ENCODE peak calls at places on chromosomes 12 and 14, in ten cellular contexts. One of them, this sample, is unnamed.
A peak's percentile ranks its signal among the peaks of the same experiment; 100 is the strongest.

GRCh38 chr12:123223241-123223668 is 9.7 kb downstream of the MPHOSPH9 start:
- DNase-seq in neural progenitor cell: no peak
- DNase-seq in DND-41: peak; percentile 50
- DNase-seq in IMR-90: no peak
- DNase-seq in brain microvascular endothelial cell: no peak
- DNase-seq in bronchial epithelial cell: no peak
- DNase-seq in mucosa of descending colon: no peak
- DNase-seq in uterus: no peak
- DNase-seq in BJ: no peak
- DNase-seq in thoracic aorta: no peak
- DNase-seq in this sample: peak; percentile 32

GRCh38 chr12:6792522-6793201 is 3.3 kb downstream of the CD4 start:
- DNase-seq in brain microvascular endothelial cell: no peak
- DNase-seq in bronchial epithelial cell: no peak
- DNase-seq in thoracic aorta: no peak
- DNase-seq in neural progenitor cell: peak; percentile 49
- DNase-seq in uterus: no peak
- DNase-seq in BJ: no peak
- DNase-seq in DND-41: peak; percentile 39
- DNase-seq in mucosa of descending colon: no peak
- DNase-seq in IMR-90: peak; percentile 13
- DNase-seq in this sample: no peak

GRCh38 chr14:74964787-74965769 is 9.7 kb upstream of the PGF start:
- DNase-seq in uterus: no peak
- DNase-seq in BJ: no peak
- DNase-seq in bronchial epithelial cell: peak; percentile 71
- DNase-seq in mucosa of descending colon: no peak
- DNase-seq in brain microvascular endothelial cell: no peak
- DNase-seq in neural progenitor cell: no peak
- DNase-seq in IMR-90: peak; percentile 40
- DNase-seq in DND-41: no peak
- DNase-seq in thoracic aorta: no peak
- DNase-seq in this sample: no peak

GRCh38 chr12:57614178-57614947 is 3.1 kb downstream of the ARHGEF25 start:
- DNase-seq in neural progenitor cell: peak; percentile 41
- DNase-seq in BJ: no peak
- DNase-seq in uterus: peak; percentile 49
- DNase-seq in IMR-90: peak; percentile 15
- DNase-seq in DND-41: peak; percentile 27
- DNase-seq in bronchial epithelial cell: peak; percentile 30
- DNase-seq in mucosa of descending colon: no peak
- DNase-seq in brain microvascular endothelial cell: no peak
- DNase-seq in thoracic aorta: no peak
- DNase-seq in this sample: peak; percentile 56

GRCh38 chr12:63010698-63011097 is 75.7 kb upstream of the PPM1H start:
- DNase-seq in mucosa of descending colon: no peak
- DNase-seq in thoracic aorta: no peak
- DNase-seq in uterus: no peak
- DNase-seq in bronchial epithelial cell: no peak
- DNase-seq in neural progenitor cell: no peak
- DNase-seq in DND-41: no peak
- DNase-seq in IMR-90: no peak
- DNase-seq in BJ: no peak
- DNase-seq in brain microvascular endothelial cell: no peak
- DNase-seq in this sample: no peak

GRCh38 chr12:57603758-57604453 is 718 bp upstream of the DTX3 start:
- DNase-seq in bronchial epithelial cell: peak; percentile 67
- DNase-seq in neural progenitor cell: no peak
- DNase-seq in IMR-90: peak; percentile 39
- DNase-seq in mucosa of descending colon: no peak
- DNase-seq in BJ: peak; percentile 38
- DNase-seq in brain microvascular endothelial cell: peak; percentile 16
- DNase-seq in thoracic aorta: peak; percentile 43
- DNase-seq in DND-41: no peak
- DNase-seq in uterus: peak; percentile 76
- DNase-seq in this sample: no peak

GRCh38 chr12:47988073-47989022 is 15.9 kb downstream of the COL2A1 start:
- DNase-seq in IMR-90: peak; percentile 33
- DNase-seq in mucosa of descending colon: peak; percentile 10
- DNase-seq in DND-41: no peak
- DNase-seq in thoracic aorta: no peak
- DNase-seq in brain microvascular endothelial cell: no peak
- DNase-seq in neural progenitor cell: peak; percentile 93
- DNase-seq in bronchial epithelial cell: no peak
- DNase-seq in BJ: no peak
- DNase-seq in uterus: no peak
- DNase-seq in this sample: no peak

GRCh38 chr14:49634547-49635334 is at the start of gene DNAAF2:
- DNase-seq in mucosa of descending colon: peak; percentile 82
- DNase-seq in IMR-90: peak; percentile 76
- DNase-seq in uterus: peak; percentile 64
- DNase-seq in bronchial epithelial cell: peak; percentile 60
- DNase-seq in DND-41: peak; percentile 66
- DNase-seq in thoracic aorta: peak; percentile 14
- DNase-seq in neural progenitor cell: peak; percentile 87
- DNase-seq in brain microvascular endothelial cell: peak; percentile 70
- DNase-seq in BJ: no peak
- DNase-seq in this sample: no peak

GRCh38 chr12:120581998-120582397 is 796 bp upstream of the POP5 start:
- DNase-seq in BJ: no peak
- DNase-seq in DND-41: no peak
- DNase-seq in IMR-90: peak; percentile 10
- DNase-seq in bronchial epithelial cell: no peak
- DNase-seq in uterus: no peak
- DNase-seq in mucosa of descending colon: no peak
- DNase-seq in neural progenitor cell: no peak
- DNase-seq in brain microvascular endothelial cell: no peak
- DNase-seq in thoracic aorta: no peak
- DNase-seq in this sample: no peak

DNA sequence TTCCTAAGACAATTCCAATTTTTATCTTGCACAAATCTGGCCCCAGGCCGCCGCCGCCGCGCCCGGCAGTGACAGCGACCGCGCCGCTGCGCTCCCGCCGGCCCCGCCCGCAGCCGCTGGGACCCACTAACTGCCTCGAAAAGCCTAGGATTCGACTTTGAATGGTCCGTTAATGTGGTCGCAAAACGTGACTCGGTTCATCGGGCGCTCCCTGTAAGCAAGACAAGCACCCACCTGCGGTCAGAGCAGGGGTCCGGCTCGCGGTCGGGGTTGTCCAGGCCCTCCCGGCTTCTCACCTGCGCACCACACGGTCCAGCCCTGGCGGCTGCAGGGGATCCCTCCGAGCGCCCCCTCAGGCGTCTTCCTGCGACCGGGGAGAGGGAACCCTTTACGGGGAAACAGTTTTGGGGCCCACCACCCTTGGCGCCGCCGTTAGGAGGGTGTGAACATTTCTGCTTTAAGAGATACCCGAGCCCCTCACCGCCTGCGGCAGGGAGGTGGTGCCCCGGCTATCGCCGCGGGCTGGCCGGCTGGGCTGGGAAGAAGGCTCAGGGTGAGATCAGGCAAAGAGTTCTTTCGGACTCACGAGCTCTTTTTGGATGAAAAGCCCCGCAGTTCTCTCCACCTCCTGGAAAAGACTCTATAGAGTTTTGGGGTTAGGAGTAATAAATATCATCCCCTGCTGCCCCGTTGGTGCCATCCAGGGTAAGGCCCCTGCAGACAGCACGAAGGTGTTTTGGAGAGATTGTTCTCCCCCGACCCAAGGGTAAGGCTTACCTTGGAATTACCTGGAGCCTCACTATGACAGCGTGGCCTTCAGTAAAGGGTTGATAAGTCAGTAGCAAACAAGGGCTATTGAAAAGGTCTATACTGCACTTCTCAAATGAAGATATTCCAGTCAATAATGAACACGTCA is 13.6 kb upstream of the FOXJ2 start:
- DNase-seq in IMR-90: no peak
- DNase-seq in brain microvascular endothelial cell: no peak
- DNase-seq in thoracic aorta: no peak
- DNase-seq in uterus: no peak
- DNase-seq in DND-41: peak; percentile 61
- DNase-seq in BJ: no peak
- DNase-seq in mucosa of descending colon: no peak
- DNase-seq in bronchial epithelial cell: no peak
- DNase-seq in neural progenitor cell: peak; percentile 88
- DNase-seq in this sample: peak; percentile 22
- H3K4me3 ChIP-seq in IMR-90: peak overlapping the region; percentile 14
- H3K4me3 ChIP-seq in brain microvascular endothelial cell: peak overlapping the region; percentile 39
- H3K4me3 ChIP-seq in thoracic aorta: peak overlapping the region; percentile 69
- H3K4me3 ChIP-seq in uterus: no peak overlapping the region
- H3K4me3 ChIP-seq in DND-41: peak overlapping the region; percentile 20
- H3K4me3 ChIP-seq in BJ: peak overlapping the region; percentile 23
- H3K4me3 ChIP-seq in mucosa of descending colon: no peak overlapping the region
- H3K4me3 ChIP-seq in bronchial epithelial cell: no peak overlapping the region
- H3K4me3 ChIP-seq in neural progenitor cell: peak overlapping the region; percentile 62
- H3K4me3 ChIP-seq in this sample: no peak overlapping the region

DNA sequence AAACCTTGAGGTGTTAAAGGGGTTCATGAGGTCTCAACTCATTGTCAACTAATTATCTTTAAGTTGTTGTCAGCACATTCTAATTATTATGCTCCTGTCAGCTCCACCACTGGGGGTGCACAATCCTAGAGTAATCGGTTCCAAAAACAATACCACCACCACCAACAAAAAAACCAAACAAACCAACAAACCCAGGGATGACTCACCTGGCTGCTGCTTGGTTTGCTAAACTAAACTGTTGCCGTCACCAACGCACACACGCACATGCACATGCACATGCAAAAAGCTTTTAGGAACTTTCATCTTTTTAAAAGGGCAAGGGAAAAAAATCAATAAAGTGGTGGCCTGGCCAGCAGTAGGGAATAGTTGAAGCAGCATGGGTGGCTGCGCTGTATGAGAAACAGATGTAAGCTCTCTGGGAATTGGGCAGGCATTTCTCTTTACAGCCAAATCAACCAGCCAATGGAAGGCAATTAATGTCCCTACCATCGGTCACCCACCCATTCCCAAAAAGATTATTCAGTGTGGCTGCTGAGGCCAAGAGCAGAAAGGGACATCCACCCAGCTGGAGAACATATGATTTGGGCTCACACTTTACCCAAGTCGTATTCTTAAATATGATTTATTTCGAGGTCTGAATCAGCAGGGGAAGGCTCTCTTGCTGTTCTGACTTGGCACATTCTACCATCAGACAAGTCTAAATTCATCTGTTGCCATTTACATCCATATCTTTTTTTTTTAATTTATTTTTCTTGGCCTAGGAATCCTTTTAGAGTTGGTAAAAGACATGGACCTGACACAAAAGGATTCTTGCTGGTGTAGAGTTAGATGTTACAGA is 20.0 kb downstream of the TMEM30B start:
- DNase-seq in uterus: no peak
- DNase-seq in mucosa of descending colon: no peak
- DNase-seq in DND-41: no peak
- DNase-seq in IMR-90: peak; percentile 90
- DNase-seq in bronchial epithelial cell: peak; percentile 73
- DNase-seq in BJ: peak; percentile 89
- DNase-seq in neural progenitor cell: no peak
- DNase-seq in thoracic aorta: no peak
- DNase-seq in brain microvascular endothelial cell: peak; percentile 86
- DNase-seq in this sample: no peak
- TF ChIP-seq CTCF in uterus: no peak
- TF ChIP-seq CTCF in mucosa of descending colon: no peak
- TF ChIP-seq CTCF in DND-41: no peak
- TF ChIP-seq CTCF in IMR-90: peak; percentile 24
- TF ChIP-seq CTCF in bronchial epithelial cell: peak; percentile 19
- TF ChIP-seq CTCF in BJ: peak; percentile 18
- TF ChIP-seq CTCF in neural progenitor cell: peak; percentile 5
- TF ChIP-seq CTCF in thoracic aorta: no peak
- TF ChIP-seq CTCF in brain microvascular endothelial cell: peak; percentile 46
- TF ChIP-seq CTCF in this sample: no peak

GRCh38 chr12:131840643-131841416 is 12.6 kb downstream of the MMP17 start:
- DNase-seq in mucosa of descending colon: no peak
- DNase-seq in IMR-90: no peak
- DNase-seq in brain microvascular endothelial cell: no peak
- DNase-seq in BJ: no peak
- DNase-seq in neural progenitor cell: no peak
- DNase-seq in thoracic aorta: no peak
- DNase-seq in DND-41: no peak
- DNase-seq in bronchial epithelial cell: no peak
- DNase-seq in uterus: no peak
- DNase-seq in this sample: no peak
- H3K36me3 ChIP-seq in mucosa of descending colon: no peaks in the 10 kb centered on the region
- H3K36me3 ChIP-seq in IMR-90: peaks cover 7% of the 10 kb centered on the region
- H3K36me3 ChIP-seq in brain microvascular endothelial cell: peaks cover 14% of the 10 kb centered on the region
- H3K36me3 ChIP-seq in BJ: peaks cover 17% of the 10 kb centered on the region
- H3K36me3 ChIP-seq in neural progenitor cell: no peaks in the 10 kb centered on the region
- H3K36me3 ChIP-seq in thoracic aorta: no peaks in the 10 kb centered on the region
- H3K36me3 ChIP-seq in DND-41: no peaks in the 10 kb centered on the region
- H3K36me3 ChIP-seq in bronchial epithelial cell: peaks cover 5% of the 10 kb centered on the region
- H3K36me3 ChIP-seq in uterus: no peaks in the 10 kb centered on the region
- H3K36me3 ChIP-seq in this sample: no peaks in the 10 kb centered on the region

GRCh38 chr12:16220120-16220519 is 57.4 kb downstream of the SLC15A5 start:
- DNase-seq in bronchial epithelial cell: no peak
- DNase-seq in mucosa of descending colon: no peak
- DNase-seq in brain microvascular endothelial cell: no peak
- DNase-seq in thoracic aorta: no peak
- DNase-seq in DND-41: no peak
- DNase-seq in uterus: no peak
- DNase-seq in BJ: no peak
- DNase-seq in IMR-90: no peak
- DNase-seq in neural progenitor cell: no peak
- DNase-seq in this sample: no peak

GRCh38 chr12:16224196-16224595 is 53.3 kb downstream of the SLC15A5 start:
- DNase-seq in DND-41: no peak
- DNase-seq in BJ: no peak
- DNase-seq in brain microvascular endothelial cell: no peak
- DNase-seq in neural progenitor cell: no peak
- DNase-seq in mucosa of descending colon: no peak
- DNase-seq in IMR-90: no peak
- DNase-seq in uterus: no peak
- DNase-seq in thoracic aorta: no peak
- DNase-seq in bronchial epithelial cell: no peak
- DNase-seq in this sample: no peak

GRCh38 chr12:16221776-16222175 is 55.7 kb downstream of the SLC15A5 start:
- DNase-seq in DND-41: no peak
- DNase-seq in mucosa of descending colon: no peak
- DNase-seq in BJ: no peak
- DNase-seq in bronchial epithelial cell: no peak
- DNase-seq in IMR-90: no peak
- DNase-seq in neural progenitor cell: no peak
- DNase-seq in uterus: no peak
- DNase-seq in brain microvascular endothelial cell: no peak
- DNase-seq in thoracic aorta: no peak
- DNase-seq in this sample: no peak

GRCh38 chr12:16218934-16219718 is 58.4 kb downstream of the SLC15A5 start:
- DNase-seq in bronchial epithelial cell: no peak
- DNase-seq in IMR-90: no peak
- DNase-seq in thoracic aorta: no peak
- DNase-seq in BJ: no peak
- DNase-seq in DND-41: no peak
- DNase-seq in uterus: no peak
- DNase-seq in brain microvascular endothelial cell: no peak
- DNase-seq in mucosa of descending colon: no peak
- DNase-seq in neural progenitor cell: no peak
- DNase-seq in this sample: no peak
- H3K4me3 ChIP-seq in bronchial epithelial cell: no peak overlapping the region
- H3K4me3 ChIP-seq in IMR-90: no peak overlapping the region
- H3K4me3 ChIP-seq in thoracic aorta: no peak overlapping the region
- H3K4me3 ChIP-seq in BJ: no peak overlapping the region
- H3K4me3 ChIP-seq in DND-41: no peak overlapping the region
- H3K4me3 ChIP-seq in uterus: no peak overlapping the region
- H3K4me3 ChIP-seq in brain microvascular endothelial cell: no peak overlapping the region
- H3K4me3 ChIP-seq in mucosa of descending colon: no peak overlapping the region
- H3K4me3 ChIP-seq in neural progenitor cell: no peak overlapping the region
- H3K4me3 ChIP-seq in this sample: no peak overlapping the region